ENCODE peak calls at places on chromosomes 12 and 14, in four cellular contexts. Q, O, S and T are unnamed samples.

GRCh38 chr12:26195641-26196423 is 459 bp downstream of the SSPN start:
- DNase-seq in Q (peak; percentile 61), O (peak; percentile 29), S (peak; percentile 31), T (peak; percentile 38)

GRCh38 chr12:93857917-93858513 is 180.8 kb downstream of the CRADD start:
- DNase-seq in Q (no peak), O (no peak), S (no peak), T (peak; percentile 34)

GRCh38 chr12:13530966-13531365 is 334.4 kb downstream of the EMP1 start:
- DNase-seq in Q (no peak), O (no peak), S (no peak), T (no peak)

GRCh38 chr14:33563492-33563891 is 387.4 kb downstream of the EGLN3 start:
- DNase-seq in Q (no peak), O (no peak), S (no peak), T (peak; percentile 31)

GRCh38 chr12:28023156-28023887 is 50.8 kb upstream of the PTHLH start:
- DNase-seq in Q (peak; percentile 94), O (no peak), S (peak; percentile 95), T (peak; percentile 93)

GRCh38 chr12:2465681-2466080 is 329.1 kb upstream of the FKBP4 start:
- DNase-seq in Q (no peak), O (no peak), S (no peak), T (no peak)

GRCh38 chr14:44712095-44712822 is 205.2 kb upstream of the FSCB start:
- DNase-seq in Q (no peak), O (no peak), S (no peak), T (no peak)

GRCh38 chr14:72521968-72522741 is 371.7 kb downstream of the DPF3 start:
- DNase-seq in Q (no peak), O (no peak), S (peak; percentile 57), T (peak; percentile 36)

GRCh38 chr12:132312516-132312915 is 16.9 kb downstream of the GALNT9 start:
- DNase-seq in Q (no peak), O (no peak), S (no peak), T (no peak)

GRCh38 chr12:116280590-116281290 is 3.2 kb upstream of the MED13L start:
- DNase-seq in Q (no peak), O (no peak), S (no peak), T (no peak)

GRCh38 chr12:123523518-123523917 is 10.0 kb downstream of the RILPL1 start:
- DNase-seq in Q (no peak), O (no peak), S (no peak), T (no peak)

GRCh38 chr12:100656141-100656540 is 82.7 kb downstream of the GAS2L3 start:
- DNase-seq in Q (no peak), O (no peak), S (no peak), T (no peak)

GRCh38 chr12:68686262-68686594 is 550 bp upstream of the NUP107 start:
- DNase-seq in Q (no peak), O (no peak), S (no peak), T (no peak)

GRCh38 chr12:68686595-68687521 is at the start of gene NUP107:
- DNase-seq in Q (peak; percentile 99), O (peak; percentile 97), S (peak; percentile 99), T (peak; percentile 100)
- TF ChIP-seq CTCF in Q (peak; percentile 19), O (no peak), S (peak; percentile 36), T (peak; percentile 17)

DNA sequence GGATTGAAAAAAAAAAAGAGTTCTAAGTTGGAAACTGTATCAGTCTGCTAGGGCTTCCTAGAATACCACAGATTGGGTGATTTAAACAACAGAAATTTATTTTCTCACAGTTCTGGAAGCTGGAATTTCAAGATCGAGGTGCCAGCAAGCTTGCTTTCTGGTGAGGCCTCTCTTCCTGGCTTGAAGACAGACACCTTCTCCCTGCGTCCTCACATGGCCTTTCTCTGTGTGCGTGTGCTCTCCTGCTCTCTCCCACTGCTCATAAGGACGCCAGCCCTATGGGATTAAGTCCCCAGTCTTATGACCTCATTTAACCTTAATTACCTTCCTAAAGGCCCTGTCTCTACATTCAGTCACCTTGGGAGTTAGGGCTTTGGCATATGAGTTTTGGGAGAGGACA is 215.5 kb downstream of the PIK3C2G start:
- DNase-seq in Q (no peak), O (no peak), S (no peak), T (no peak)
- H3K4me3 ChIP-seq in Q (no peak overlapping the region), O (no peak overlapping the region), S (no peak overlapping the region), T (no peak overlapping the region)

GRCh38 chr12:57736743-57737466 is 1.6 kb downstream of the AGAP2 start:
- DNase-seq in Q (no peak), O (no peak), S (no peak), T (no peak)

GRCh38 chr12:57738661-57739237 is at the start of gene AGAP2:
- DNase-seq in Q (no peak), O (no peak), S (no peak), T (no peak)

GRCh38 chr12:57735952-57736742 is 2.4 kb downstream of the AGAP2 start:
- DNase-seq in Q (no peak), O (no peak), S (peak; percentile 37), T (peak; percentile 29)

GRCh38 chr12:57738142-57738474 is 434 bp downstream of the AGAP2 start:
- DNase-seq in Q (no peak), O (no peak), S (no peak), T (no peak)

DNA sequence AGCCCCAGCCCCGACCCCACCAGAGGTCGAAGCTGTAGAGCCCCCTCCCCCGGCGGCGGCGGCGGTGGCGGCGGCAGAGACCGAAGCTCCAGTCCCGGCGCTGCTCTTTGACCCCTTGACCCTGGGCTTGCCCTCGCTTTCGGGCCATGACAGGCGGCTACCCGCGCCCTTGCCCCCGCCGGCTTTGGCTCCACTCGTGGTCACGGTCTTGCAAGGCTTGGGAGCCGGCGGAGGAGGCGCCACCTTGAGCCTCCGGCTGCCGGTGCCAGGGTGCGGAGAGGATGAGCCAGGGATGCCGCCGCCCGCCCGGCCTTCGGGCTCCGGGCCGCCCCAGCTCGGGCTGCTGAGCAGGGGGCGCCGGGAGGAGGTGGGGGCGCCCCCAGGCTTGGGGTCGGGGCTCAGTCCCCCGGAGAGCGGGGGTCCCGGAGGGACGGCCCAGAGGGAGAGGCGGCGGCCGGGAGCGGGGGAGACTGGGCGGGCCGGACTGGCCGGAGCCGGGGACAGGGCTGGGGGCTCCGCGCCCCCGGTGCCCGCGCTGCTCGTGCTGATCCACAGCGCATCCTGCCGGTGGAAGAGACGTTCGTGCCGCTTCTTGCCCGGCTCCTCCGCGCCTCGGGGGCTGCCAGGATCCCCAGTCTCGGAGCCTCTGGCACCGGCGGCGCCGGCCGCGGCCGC is 938 bp downstream of the AGAP2 start:
- DNase-seq in Q (no peak), O (no peak), S (peak; percentile 7), T (no peak)
- TF ChIP-seq CTCF in Q (peak; percentile 35), O (peak; percentile 13), S (peak; percentile 35), T (peak; percentile 3)

GRCh38 chr12:58424735-58425379 is 483.5 kb downstream of the ATP23 start:
- DNase-seq in Q (peak; percentile 20), O (no peak), S (no peak), T (no peak)
- H3K4me3 ChIP-seq in Q (no peak overlapping the region), O (peak overlapping the region; percentile 9), S (no peak overlapping the region), T (no peak overlapping the region)

GRCh38 chr14:84208451-84208850 is 1321.5 kb upstream of the FLRT2 start:
- DNase-seq in Q (no peak), O (no peak), S (no peak), T (no peak)
- TF ChIP-seq CTCF in Q (no peak), O (no peak), S (no peak), T (no peak)

GRCh38 chr12:5630101-5630500 is 198.2 kb downstream of the NTF3 start:
- DNase-seq in Q (no peak), O (no peak), S (no peak), T (no peak)
- H3K4me3 ChIP-seq in Q (no peak overlapping the region), O (no peak overlapping the region), S (no peak overlapping the region), T (no peak overlapping the region)

DNA sequence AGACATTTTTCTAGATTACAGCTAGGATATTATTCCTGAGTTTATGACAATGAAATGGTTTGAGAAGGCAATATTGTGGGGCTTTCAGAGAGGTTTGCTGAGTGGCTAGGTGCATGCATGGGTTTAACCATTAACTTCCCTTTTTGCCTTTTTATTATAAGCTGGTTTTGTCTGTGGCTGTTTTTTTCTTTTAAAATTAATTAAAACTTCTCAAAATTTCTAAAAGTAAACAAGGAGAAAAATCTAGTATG is 104.0 kb upstream of the BCAT1 start:
- DNase-seq in Q (no peak), O (no peak), S (no peak), T (no peak)
- TF ChIP-seq CTCF in Q (no peak), O (no peak), S (no peak), T (no peak)

GRCh38 chr12:33440477-33440876 is 858 bp upstream of the SYT10 start:
- DNase-seq in Q (no peak), O (no peak), S (no peak), T (no peak)

GRCh38 chr12:33437598-33437997 is 2.0 kb downstream of the SYT10 start:
- DNase-seq in Q (no peak), O (no peak), S (no peak), T (no peak)

GRCh38 chr12:33439587-33440011 is at the start of gene SYT10:
- DNase-seq in Q (peak; percentile 26), O (no peak), S (no peak), T (peak; percentile 14)

GRCh38 chr12:33438890-33439586 is 581 bp downstream of the SYT10 start:
- DNase-seq in Q (peak; percentile 0), O (no peak), S (no peak), T (no peak)

GRCh38 chr12:33438025-33438772 is 1.4 kb downstream of the SYT10 start:
- DNase-seq in Q (no peak), O (no peak), S (no peak), T (no peak)
- H3K4me3 ChIP-seq in Q (no peak overlapping the region), O (peak overlapping the region; percentile 62), S (no peak overlapping the region), T (no peak overlapping the region)